ENCODE peak calls at places on chromosomes 7 and 10, in ten cellular contexts. One of them, this sample, is unnamed.
A peak's percentile ranks its signal among the peaks of the same experiment; 100 is the strongest.

GRCh38 chr7:149334219-149334618 is 72.2 kb downstream of the ZNF783 start:
- DNase-seq in tibial artery: no peak
- DNase-seq in osteoblast: no peak
- DNase-seq in transverse colon: no peak
- DNase-seq in heart right ventricle: no peak
- DNase-seq in CD4-positive, alpha-beta memory T cell: no peak
- DNase-seq in mammary epithelial cell: no peak
- DNase-seq in aorta: no peak
- DNase-seq in IMR-90: no peak
- DNase-seq in cardiac muscle cell: no peak
- DNase-seq in this sample: no peak

GRCh38 chr7:32299133-32299702 is 191.0 kb downstream of the LSM5 start:
- DNase-seq in transverse colon: no peak
- DNase-seq in IMR-90: no peak
- DNase-seq in heart right ventricle: peak; percentile 69
- DNase-seq in osteoblast: no peak
- DNase-seq in cardiac muscle cell: peak; percentile 55
- DNase-seq in CD4-positive, alpha-beta memory T cell: no peak
- DNase-seq in mammary epithelial cell: no peak
- DNase-seq in aorta: no peak
- DNase-seq in tibial artery: no peak
- DNase-seq in this sample: peak; percentile 58

GRCh38 chr7:79461660-79462059 is 8.2 kb upstream of the MAGI2 start:
- DNase-seq in IMR-90: peak; percentile 91
- DNase-seq in heart right ventricle: no peak
- DNase-seq in CD4-positive, alpha-beta memory T cell: no peak
- DNase-seq in osteoblast: peak; percentile 22
- DNase-seq in tibial artery: no peak
- DNase-seq in cardiac muscle cell: no peak
- DNase-seq in mammary epithelial cell: peak; percentile 75
- DNase-seq in aorta: no peak
- DNase-seq in transverse colon: no peak
- DNase-seq in this sample: no peak

GRCh38 chr10:114544045-114544659 is 113.9 kb downstream of the ABLIM1 start:
- DNase-seq in cardiac muscle cell: no peak
- DNase-seq in IMR-90: no peak
- DNase-seq in mammary epithelial cell: peak; percentile 89
- DNase-seq in heart right ventricle: no peak
- DNase-seq in osteoblast: no peak
- DNase-seq in CD4-positive, alpha-beta memory T cell: peak; percentile 85
- DNase-seq in tibial artery: no peak
- DNase-seq in transverse colon: peak; percentile 71
- DNase-seq in aorta: no peak
- DNase-seq in this sample: no peak

GRCh38 chr10:43318456-43318855 is 51.6 kb upstream of the RASGEF1A start:
- DNase-seq in cardiac muscle cell: no peak
- DNase-seq in IMR-90: no peak
- DNase-seq in aorta: no peak
- DNase-seq in mammary epithelial cell: no peak
- DNase-seq in heart right ventricle: no peak
- DNase-seq in transverse colon: no peak
- DNase-seq in osteoblast: peak; percentile 68
- DNase-seq in CD4-positive, alpha-beta memory T cell: no peak
- DNase-seq in tibial artery: no peak
- DNase-seq in this sample: no peak

GRCh38 chr10:17961551-17962422 is 10.1 kb downstream of the SLC39A12 start:
- DNase-seq in transverse colon: no peak
- DNase-seq in cardiac muscle cell: no peak
- DNase-seq in mammary epithelial cell: peak; percentile 62
- DNase-seq in aorta: no peak
- DNase-seq in heart right ventricle: no peak
- DNase-seq in osteoblast: no peak
- DNase-seq in CD4-positive, alpha-beta memory T cell: no peak
- DNase-seq in IMR-90: peak; percentile 47
- DNase-seq in tibial artery: no peak
- DNase-seq in this sample: no peak

GRCh38 chr7:130994378-130995115 is 260.5 kb upstream of the KLF14 start:
- DNase-seq in CD4-positive, alpha-beta memory T cell: no peak
- DNase-seq in heart right ventricle: peak; percentile 33
- DNase-seq in osteoblast: peak; percentile 39
- DNase-seq in transverse colon: peak; percentile 58
- DNase-seq in tibial artery: peak; percentile 60
- DNase-seq in IMR-90: no peak
- DNase-seq in aorta: peak; percentile 60
- DNase-seq in mammary epithelial cell: peak; percentile 77
- DNase-seq in cardiac muscle cell: no peak
- DNase-seq in this sample: no peak

GRCh38 chr10:48417374-48417773 is 110.9 kb downstream of the MAPK8 start:
- DNase-seq in tibial artery: no peak
- DNase-seq in heart right ventricle: no peak
- DNase-seq in mammary epithelial cell: peak; percentile 77
- DNase-seq in osteoblast: no peak
- DNase-seq in transverse colon: no peak
- DNase-seq in cardiac muscle cell: no peak
- DNase-seq in CD4-positive, alpha-beta memory T cell: no peak
- DNase-seq in IMR-90: no peak
- DNase-seq in aorta: no peak
- DNase-seq in this sample: no peak

DNA sequence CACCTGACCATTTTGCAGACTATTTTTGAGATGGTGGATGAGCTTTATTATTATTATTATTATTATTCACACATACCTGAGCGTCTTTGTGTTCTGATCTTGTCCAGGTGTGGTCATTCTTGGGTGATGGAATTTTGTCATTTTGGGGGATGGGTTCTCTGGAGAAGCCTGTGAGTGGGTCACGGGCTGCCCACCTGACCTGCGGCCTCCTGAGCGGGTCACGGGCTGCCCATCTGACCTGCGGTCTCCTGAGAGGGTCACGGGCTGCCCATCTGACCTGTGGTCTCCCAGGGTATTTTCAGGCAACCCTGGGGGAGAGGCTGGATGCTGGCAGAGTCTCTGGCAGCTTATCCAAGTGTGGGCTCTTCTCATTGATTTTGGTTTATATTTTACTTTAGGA is 7.3 kb downstream of the SCART1 start:
- DNase-seq in mammary epithelial cell: no peak
- DNase-seq in CD4-positive, alpha-beta memory T cell: no peak
- DNase-seq in aorta: no peak
- DNase-seq in tibial artery: no peak
- DNase-seq in heart right ventricle: no peak
- DNase-seq in IMR-90: no peak
- DNase-seq in transverse colon: no peak
- DNase-seq in cardiac muscle cell: no peak
- DNase-seq in osteoblast: peak; percentile 78
- DNase-seq in this sample: no peak
- H3K9me3 ChIP-seq in mammary epithelial cell: peaks cover 17% of the 10 kb centered on the region
- H3K9me3 ChIP-seq in CD4-positive, alpha-beta memory T cell: no peaks in the 10 kb centered on the region
- H3K9me3 ChIP-seq in aorta: no peaks in the 10 kb centered on the region
- H3K9me3 ChIP-seq in tibial artery: no peaks in the 10 kb centered on the region
- H3K9me3 ChIP-seq in heart right ventricle: no peaks in the 10 kb centered on the region
- H3K9me3 ChIP-seq in IMR-90: no peaks in the 10 kb centered on the region
- H3K9me3 ChIP-seq in transverse colon: no peaks in the 10 kb centered on the region
- H3K9me3 ChIP-seq in cardiac muscle cell: no peaks in the 10 kb centered on the region
- H3K9me3 ChIP-seq in osteoblast: no peaks in the 10 kb centered on the region
- H3K9me3 ChIP-seq in this sample: no peaks in the 10 kb centered on the region

GRCh38 chr10:509361-510102 is 179.9 kb downstream of the DIP2C start:
- DNase-seq in tibial artery: no peak
- DNase-seq in mammary epithelial cell: no peak
- DNase-seq in cardiac muscle cell: no peak
- DNase-seq in osteoblast: peak; percentile 79
- DNase-seq in heart right ventricle: no peak
- DNase-seq in CD4-positive, alpha-beta memory T cell: no peak
- DNase-seq in transverse colon: no peak
- DNase-seq in aorta: no peak
- DNase-seq in IMR-90: no peak
- DNase-seq in this sample: no peak

GRCh38 chr10:507355-507699 is 182.1 kb downstream of the DIP2C start:
- DNase-seq in osteoblast: no peak
- DNase-seq in cardiac muscle cell: no peak
- DNase-seq in mammary epithelial cell: no peak
- DNase-seq in transverse colon: no peak
- DNase-seq in IMR-90: no peak
- DNase-seq in heart right ventricle: no peak
- DNase-seq in CD4-positive, alpha-beta memory T cell: no peak
- DNase-seq in tibial artery: no peak
- DNase-seq in aorta: no peak
- DNase-seq in this sample: no peak

GRCh38 chr10:510415-510881 is 179.0 kb downstream of the DIP2C start:
- DNase-seq in cardiac muscle cell: peak; percentile 12
- DNase-seq in heart right ventricle: no peak
- DNase-seq in osteoblast: peak; percentile 49
- DNase-seq in tibial artery: no peak
- DNase-seq in CD4-positive, alpha-beta memory T cell: no peak
- DNase-seq in IMR-90: peak; percentile 16
- DNase-seq in mammary epithelial cell: peak; percentile 12
- DNase-seq in aorta: no peak
- DNase-seq in transverse colon: no peak
- DNase-seq in this sample: no peak

GRCh38 chr10:507908-508444 is 181.5 kb downstream of the DIP2C start:
- DNase-seq in cardiac muscle cell: no peak
- DNase-seq in IMR-90: no peak
- DNase-seq in heart right ventricle: no peak
- DNase-seq in osteoblast: peak; percentile 62
- DNase-seq in tibial artery: no peak
- DNase-seq in mammary epithelial cell: no peak
- DNase-seq in CD4-positive, alpha-beta memory T cell: no peak
- DNase-seq in transverse colon: no peak
- DNase-seq in aorta: no peak
- DNase-seq in this sample: no peak

GRCh38 chr10:508726-509125 is 180.7 kb downstream of the DIP2C start:
- DNase-seq in aorta: no peak
- DNase-seq in CD4-positive, alpha-beta memory T cell: no peak
- DNase-seq in IMR-90: no peak
- DNase-seq in tibial artery: no peak
- DNase-seq in mammary epithelial cell: no peak
- DNase-seq in cardiac muscle cell: no peak
- DNase-seq in heart right ventricle: no peak
- DNase-seq in osteoblast: peak; percentile 47
- DNase-seq in transverse colon: no peak
- DNase-seq in this sample: no peak
- H3K4me3 ChIP-seq in aorta: no peak overlapping the region
- H3K4me3 ChIP-seq in CD4-positive, alpha-beta memory T cell: no peak overlapping the region
- H3K4me3 ChIP-seq in IMR-90: no peak overlapping the region
- H3K4me3 ChIP-seq in tibial artery: no peak overlapping the region
- H3K4me3 ChIP-seq in mammary epithelial cell: no peak overlapping the region
- H3K4me3 ChIP-seq in cardiac muscle cell: no peak overlapping the region
- H3K4me3 ChIP-seq in heart right ventricle: no peak overlapping the region
- H3K4me3 ChIP-seq in osteoblast: no peak overlapping the region
- H3K4me3 ChIP-seq in transverse colon: no peak overlapping the region
- H3K4me3 ChIP-seq in this sample: no peak overlapping the region

GRCh38 chr10:128305601-128306345 is 179.6 kb upstream of the MKI67 start:
- DNase-seq in mammary epithelial cell: no peak
- DNase-seq in CD4-positive, alpha-beta memory T cell: no peak
- DNase-seq in tibial artery: no peak
- DNase-seq in IMR-90: no peak
- DNase-seq in transverse colon: no peak
- DNase-seq in heart right ventricle: no peak
- DNase-seq in cardiac muscle cell: no peak
- DNase-seq in aorta: no peak
- DNase-seq in osteoblast: no peak
- DNase-seq in this sample: no peak

GRCh38 chr10:128306966-128307365 is 180.7 kb upstream of the MKI67 start:
- DNase-seq in CD4-positive, alpha-beta memory T cell: no peak
- DNase-seq in heart right ventricle: no peak
- DNase-seq in IMR-90: no peak
- DNase-seq in osteoblast: no peak
- DNase-seq in transverse colon: no peak
- DNase-seq in aorta: no peak
- DNase-seq in mammary epithelial cell: no peak
- DNase-seq in cardiac muscle cell: no peak
- DNase-seq in tibial artery: no peak
- DNase-seq in this sample: no peak

GRCh38 chr10:128304271-128304670 is 178.0 kb upstream of the MKI67 start:
- DNase-seq in cardiac muscle cell: no peak
- DNase-seq in osteoblast: no peak
- DNase-seq in transverse colon: no peak
- DNase-seq in CD4-positive, alpha-beta memory T cell: no peak
- DNase-seq in IMR-90: no peak
- DNase-seq in heart right ventricle: no peak
- DNase-seq in aorta: no peak
- DNase-seq in tibial artery: no peak
- DNase-seq in mammary epithelial cell: no peak
- DNase-seq in this sample: no peak

GRCh38 chr10:128310966-128311658 is 184.9 kb upstream of the MKI67 start:
- DNase-seq in osteoblast: no peak
- DNase-seq in cardiac muscle cell: no peak
- DNase-seq in tibial artery: no peak
- DNase-seq in CD4-positive, alpha-beta memory T cell: no peak
- DNase-seq in heart right ventricle: no peak
- DNase-seq in aorta: no peak
- DNase-seq in transverse colon: no peak
- DNase-seq in mammary epithelial cell: no peak
- DNase-seq in IMR-90: no peak
- DNase-seq in this sample: no peak

DNA sequence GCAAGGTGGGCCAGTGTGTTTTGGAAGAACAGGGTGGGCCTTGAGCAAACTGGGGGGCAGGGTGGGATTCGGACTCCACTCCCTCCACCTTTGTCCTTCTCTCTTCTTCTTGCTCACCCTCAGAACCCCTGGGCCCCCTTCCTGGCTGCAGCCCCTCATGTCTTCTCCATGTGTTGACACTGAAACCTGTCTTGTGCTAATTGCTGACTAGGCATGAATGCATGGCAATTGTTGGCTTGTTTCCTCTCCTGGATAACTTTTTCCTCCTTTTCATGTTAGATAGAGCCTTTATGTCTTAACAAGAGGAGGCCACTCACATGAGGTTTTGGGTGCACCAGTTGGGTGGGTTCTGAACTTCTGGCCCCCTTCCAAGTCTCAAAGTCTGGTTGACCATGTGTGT is 181.6 kb upstream of the MKI67 start:
- DNase-seq in heart right ventricle: no peak
- DNase-seq in aorta: no peak
- DNase-seq in transverse colon: no peak
- DNase-seq in osteoblast: no peak
- DNase-seq in CD4-positive, alpha-beta memory T cell: no peak
- DNase-seq in cardiac muscle cell: no peak
- DNase-seq in mammary epithelial cell: no peak
- DNase-seq in IMR-90: no peak
- DNase-seq in tibial artery: peak; percentile 4
- DNase-seq in this sample: no peak
- H3K9me3 ChIP-seq in heart right ventricle: no peaks in the 10 kb centered on the region
- H3K9me3 ChIP-seq in aorta: no peaks in the 10 kb centered on the region
- H3K9me3 ChIP-seq in transverse colon: no peaks in the 10 kb centered on the region
- H3K9me3 ChIP-seq in osteoblast: no peaks in the 10 kb centered on the region
- H3K9me3 ChIP-seq in CD4-positive, alpha-beta memory T cell: no peaks in the 10 kb centered on the region
- H3K9me3 ChIP-seq in cardiac muscle cell: no peaks in the 10 kb centered on the region
- H3K9me3 ChIP-seq in mammary epithelial cell: peaks cover 22% of the 10 kb centered on the region
- H3K9me3 ChIP-seq in IMR-90: peaks cover 40% of the 10 kb centered on the region
- H3K9me3 ChIP-seq in tibial artery: no peaks in the 10 kb centered on the region
- H3K9me3 ChIP-seq in this sample: no peaks in the 10 kb centered on the region

GRCh38 chr7:21044913-21045312 is 258.2 kb upstream of the SP8 start:
- DNase-seq in tibial artery: no peak
- DNase-seq in mammary epithelial cell: no peak
- DNase-seq in IMR-90: no peak
- DNase-seq in osteoblast: no peak
- DNase-seq in aorta: no peak
- DNase-seq in transverse colon: no peak
- DNase-seq in CD4-positive, alpha-beta memory T cell: no peak
- DNase-seq in heart right ventricle: no peak
- DNase-seq in cardiac muscle cell: no peak
- DNase-seq in this sample: no peak

GRCh38 chr7:21041666-21042065 is 255.0 kb upstream of the SP8 start:
- DNase-seq in heart right ventricle: no peak
- DNase-seq in CD4-positive, alpha-beta memory T cell: no peak
- DNase-seq in aorta: no peak
- DNase-seq in tibial artery: no peak
- DNase-seq in transverse colon: no peak
- DNase-seq in IMR-90: no peak
- DNase-seq in mammary epithelial cell: no peak
- DNase-seq in cardiac muscle cell: no peak
- DNase-seq in osteoblast: no peak
- DNase-seq in this sample: no peak

GRCh38 chr7:21044384-21044783 is 257.7 kb upstream of the SP8 start:
- DNase-seq in osteoblast: no peak
- DNase-seq in aorta: no peak
- DNase-seq in cardiac muscle cell: no peak
- DNase-seq in CD4-positive, alpha-beta memory T cell: no peak
- DNase-seq in IMR-90: no peak
- DNase-seq in mammary epithelial cell: no peak
- DNase-seq in heart right ventricle: no peak
- DNase-seq in transverse colon: no peak
- DNase-seq in tibial artery: no peak
- DNase-seq in this sample: no peak

GRCh38 chr7:21041252-21041651 is 254.6 kb upstream of the SP8 start:
- DNase-seq in cardiac muscle cell: no peak
- DNase-seq in transverse colon: no peak
- DNase-seq in IMR-90: no peak
- DNase-seq in osteoblast: no peak
- DNase-seq in heart right ventricle: no peak
- DNase-seq in aorta: no peak
- DNase-seq in tibial artery: no peak
- DNase-seq in mammary epithelial cell: no peak
- DNase-seq in CD4-positive, alpha-beta memory T cell: no peak
- DNase-seq in this sample: no peak
- H3K4me3 ChIP-seq in cardiac muscle cell: no peak overlapping the region
- H3K4me3 ChIP-seq in transverse colon: no peak overlapping the region
- H3K4me3 ChIP-seq in IMR-90: no peak overlapping the region
- H3K4me3 ChIP-seq in osteoblast: no peak overlapping the region
- H3K4me3 ChIP-seq in heart right ventricle: no peak overlapping the region
- H3K4me3 ChIP-seq in aorta: no peak overlapping the region
- H3K4me3 ChIP-seq in tibial artery: no peak overlapping the region
- H3K4me3 ChIP-seq in mammary epithelial cell: no peak overlapping the region
- H3K4me3 ChIP-seq in CD4-positive, alpha-beta memory T cell: no peak overlapping the region
- H3K4me3 ChIP-seq in this sample: no peak overlapping the region

This sample was measured in tibial nerve.